ENCODE peak calls at places on chromosomes 16 and 17, in four cellular contexts. U is sciatic nerve; N is WTC11; M is activated naive CD4-positive, alpha-beta T cell. L is an unnamed sample.

GRCh38 chr16:76614255-76614654 is 337.1 kb downstream of the CNTNAP4 start:
- DNase-seq in U (no peak), N (no peak), M (no peak), L (no peak)

GRCh38 chr16:47139561-47140185 is 4.1 kb downstream of the NETO2 start:
- DNase-seq in U (no peak), N (no peak), M (no peak), L (no peak)

GRCh38 chr17:55416470-55417052 is 5.1 kb downstream of the MMD start:
- DNase-seq in U (no peak), N (no peak), M (no peak), L (no peak)

GRCh38 chr17:61221597-61222471 is 177.8 kb upstream of the TBX2 start:
- DNase-seq in U (no peak), N (no peak), M (no peak), L (no peak)

GRCh38 chr17:68497885-68498319 is 14.3 kb upstream of the PRKAR1A start:
- DNase-seq in U (no peak), N (no peak), M (no peak), L (no peak)

GRCh38 chr16:88569614-88569984 is 604 bp upstream of the ZC3H18 start:
- DNase-seq in U (no peak), N (peak), M (no peak), L (no peak)

GRCh38 chr16:69482410-69482951 is 58.1 kb downstream of the CYB5B start:
- DNase-seq in U (peak), N (no peak), M (no peak), L (peak)

GRCh38 chr16:4767872-4768548 is 1.0 kb upstream of the ZNF500 start:
- DNase-seq in U (no peak), N (no peak), M (no peak), L (peak)

GRCh38 chr17:32831223-32831622 is 45.7 kb downstream of the MYO1D start:
- DNase-seq in U (no peak), N (no peak), M (no peak), L (no peak)

GRCh38 chr16:23836078-23836403 is 258 bp downstream of the PRKCB start:
- DNase-seq in U (no peak), N (no peak), M (no peak), L (no peak)

GRCh38 chr17:69466905-69467630 is 52.6 kb downstream of the MAP2K6 start:
- DNase-seq in U (no peak), N (no peak), M (no peak), L (no peak)

GRCh38 chr17:80704381-80704819 is 159.8 kb downstream of the RPTOR start:
- DNase-seq in U (no peak), N (no peak), M (no peak), L (no peak)

GRCh38 chr17:1095093-1095852 is 84.5 kb downstream of the ABR start:
- DNase-seq in U (no peak), N (no peak), M (no peak), L (peak)